ENCODE peak calls at places on chromosomes 6 and 20, in eight cellular contexts. W is left lung, M is colonic mucosa, G is breast epithelium, F is pancreas, I is suprapubic skin, B is adrenal gland, X is lower lobe of right lung. C is an unnamed sample.
A peak's percentile ranks its signal among the peaks of the same experiment; 100 is the strongest.

GRCh38 chr6:13452346-13453171 is 34.8 kb downstream of the GFOD1 start:
- DNase-seq in B (no peak), X (no peak), F (no peak), M (no peak), G (no peak), I (no peak), W (no peak), C (no peak)

GRCh38 chr6:88403486-88403885 is 237.3 kb upstream of the CNR1 start:
- DNase-seq in X (no peak), G (no peak), F (no peak), B (no peak), I (no peak), M (no peak), W (no peak), C (no peak)

GRCh38 chr6:45710304-45710821 is 305.3 kb downstream of the CLIC5 start:
- DNase-seq in W (no peak), B (no peak), M (no peak), G (no peak), F (no peak), I (no peak), X (peak; percentile 58), C (no peak)

GRCh38 chr6:135535989-135536414 is 38.5 kb upstream of the AHI1 start:
- DNase-seq in I (no peak), M (no peak), W (no peak), B (peak; percentile 20), G (no peak), X (no peak), F (no peak), C (no peak)

GRCh38 chr6:387293-387694 is 4.3 kb upstream of the IRF4 start:
- DNase-seq in I (no peak), X (no peak), G (no peak), M (no peak), F (no peak), B (no peak), W (no peak), C (no peak)

GRCh38 chr6:138105880-138106664 is 1.1 kb downstream of the PERP start:
- DNase-seq in W (no peak), I (no peak), F (no peak), B (no peak), M (peak; percentile 40), X (no peak), G (no peak), C (no peak)

GRCh38 chr6:137487947-137488735 is 6.1 kb downstream of the OLIG3 start:
- DNase-seq in X (no peak), B (no peak), W (peak; percentile 69), M (no peak), I (no peak), G (no peak), F (peak; percentile 44), C (no peak)

GRCh38 chr6:169864148-169865030 is 113.0 kb downstream of the ERMARD start:
- DNase-seq in M (peak; percentile 53), B (no peak), I (no peak), W (peak; percentile 71), X (no peak), F (peak; percentile 54), G (no peak), C (no peak)

GRCh38 chr6:149060300-149060984 is 257.1 kb upstream of the TAB2 start:
- DNase-seq in M (peak; percentile 72), F (peak; percentile 37), I (no peak), B (no peak), W (no peak), X (peak; percentile 52), G (no peak), C (no peak)

GRCh38 chr6:137297887-137298286 is 78.7 kb upstream of the IFNGR1 start:
- DNase-seq in M (no peak), B (no peak), F (no peak), I (no peak), W (no peak), G (no peak), X (no peak), C (no peak)

GRCh38 chr6:147033267-147033666 is 170.9 kb upstream of the STXBP5 start:
- DNase-seq in I (no peak), M (no peak), W (no peak), B (no peak), X (no peak), G (no peak), F (no peak), C (no peak)

GRCh38 chr6:38638941-38639497 is 710 bp downstream of the BTBD9 start:
- DNase-seq in F (peak; percentile 54), M (peak; percentile 69), B (peak; percentile 80), I (peak; percentile 81), X (no peak), W (peak; percentile 79), G (peak; percentile 31), C (peak; percentile 61)

GRCh38 chr6:35757461-35758123 is 18.8 kb upstream of the CLPSL2 start:
- DNase-seq in F (no peak), X (no peak), W (no peak), M (no peak), I (no peak), B (no peak), G (no peak), C (no peak)

GRCh38 chr20:6819599-6819998 is 52.1 kb downstream of the BMP2 start:
- DNase-seq in X (no peak), I (no peak), W (no peak), G (no peak), F (no peak), B (no peak), M (peak; percentile 29), C (no peak)

GRCh38 chr20:9460518-9460917 is 53.9 kb upstream of the LAMP5 start:
- DNase-seq in X (no peak), M (no peak), B (no peak), F (no peak), W (no peak), G (no peak), I (no peak), C (no peak)

GRCh38 chr6:56927538-56928453 is 27.1 kb upstream of the BEND6 start:
- DNase-seq in W (no peak), X (no peak), F (no peak), B (no peak), I (no peak), G (no peak), M (no peak), C (no peak)

GRCh38 chr6:51725155-51725554 is 362.3 kb downstream of the PKHD1 start:
- DNase-seq in W (peak; percentile 38), M (no peak), G (no peak), B (no peak), I (no peak), X (no peak), F (no peak), C (no peak)

GRCh38 chr6:101117397-101118185 is 236.5 kb upstream of the ASCC3 start:
- DNase-seq in G (no peak), M (peak; percentile 59), F (peak; percentile 28), I (no peak), W (peak; percentile 44), X (no peak), B (no peak), C (no peak)

DNA sequence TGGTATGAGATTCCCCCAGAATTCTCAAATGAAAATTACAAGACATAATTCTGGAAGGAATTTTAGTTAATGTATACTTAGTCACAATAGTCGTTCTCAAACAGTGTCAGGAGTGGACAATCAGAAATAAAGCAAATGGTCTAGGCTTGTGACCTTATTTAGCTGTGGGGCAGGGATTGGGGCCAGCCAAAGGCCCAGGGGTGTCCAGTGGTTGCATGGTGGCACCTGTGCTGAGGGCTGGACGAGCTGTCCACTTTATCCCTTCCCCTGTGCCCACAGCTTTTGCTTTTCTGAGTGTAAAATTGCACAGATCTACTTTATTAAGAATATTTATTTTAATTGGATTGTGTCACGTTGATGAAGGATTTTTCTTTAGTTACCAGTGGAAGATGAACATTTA is 195.0 kb downstream of the ARID1B start:
- DNase-seq in X (no peak), F (no peak), M (no peak), G (no peak), W (no peak), I (no peak), B (no peak), C (no peak)
- H3K4me1 ChIP-seq in X (peaks cover 47% of the 10 kb centered on the region), F (peaks cover 11% of the 10 kb centered on the region), M (no peaks in the 10 kb centered on the region), G (no peaks in the 10 kb centered on the region), W (peaks cover 5% of the 10 kb centered on the region), I (peaks cover 18% of the 10 kb centered on the region), B (peaks cover 18% of the 10 kb centered on the region), C (no peaks in the 10 kb centered on the region)

GRCh38 chr6:144179237-144179636 is 28.9 kb downstream of the STX11 start:
- DNase-seq in W (no peak), F (no peak), I (no peak), B (no peak), M (no peak), X (no peak), G (no peak), C (no peak)
- H3K4me1 ChIP-seq in W (peaks cover 65% of the 10 kb centered on the region), F (no peaks in the 10 kb centered on the region), I (no peaks in the 10 kb centered on the region), B (no peaks in the 10 kb centered on the region), M (no peaks in the 10 kb centered on the region), X (peaks cover 26% of the 10 kb centered on the region), G (no peaks in the 10 kb centered on the region), C (no peaks in the 10 kb centered on the region)

DNA sequence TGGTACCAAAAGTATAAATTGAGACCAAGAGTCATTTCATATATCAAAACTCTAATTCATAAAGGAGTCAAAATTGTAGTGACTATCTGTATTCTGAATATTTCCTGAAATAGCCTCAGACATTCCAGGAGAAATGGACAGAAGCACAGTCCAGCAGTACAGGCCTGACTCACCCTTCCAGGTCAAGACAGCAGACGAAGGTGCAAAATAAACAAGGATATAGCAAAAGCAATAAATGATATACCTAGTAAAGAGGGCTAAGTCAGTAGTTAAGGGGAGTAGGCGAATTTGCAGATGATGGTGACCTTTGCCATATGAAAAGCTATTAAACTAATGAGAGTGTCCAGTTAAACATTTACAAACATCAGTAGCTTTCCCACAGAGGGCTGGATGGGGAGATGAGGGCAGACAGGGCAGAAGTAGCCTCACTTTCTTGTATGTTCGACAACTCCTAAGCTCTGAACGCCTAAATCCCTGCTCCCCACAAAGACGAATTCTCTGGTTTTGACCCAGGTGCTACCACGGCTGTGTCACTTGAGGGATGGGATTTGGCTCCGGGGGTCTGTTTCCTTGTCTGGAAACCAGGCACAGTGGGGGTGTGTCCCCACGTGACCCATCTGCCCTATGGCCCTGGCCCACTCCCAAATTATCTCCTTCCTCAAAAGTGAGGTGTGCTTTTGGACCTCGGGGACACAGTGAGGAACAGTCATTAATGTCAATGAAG is 3.6 kb upstream of the SLC52A3 start:
- DNase-seq in M (no peak), X (no peak), W (no peak), I (no peak), G (no peak), B (no peak), F (no peak), C (no peak)
- H3K4me1 ChIP-seq in M (no peaks in the 10 kb centered on the region), X (no peaks in the 10 kb centered on the region), W (no peaks in the 10 kb centered on the region), I (no peaks in the 10 kb centered on the region), G (no peaks in the 10 kb centered on the region), B (no peaks in the 10 kb centered on the region), F (no peaks in the 10 kb centered on the region), C (no peaks in the 10 kb centered on the region)

GRCh38 chr6:33124947-33125346 is 49.2 kb downstream of the HLA-DPB1 start:
- DNase-seq in G (no peak), B (no peak), F (no peak), I (no peak), X (no peak), M (no peak), W (no peak), C (no peak)

GRCh38 chr6:33123732-33124524 is 48.1 kb downstream of the HLA-DPB1 start:
- DNase-seq in W (no peak), M (no peak), G (no peak), F (no peak), B (no peak), I (no peak), X (no peak), C (no peak)

GRCh38 chr6:33124525-33124901 is 48.7 kb downstream of the HLA-DPB1 start:
- DNase-seq in I (no peak), G (no peak), X (no peak), F (no peak), M (no peak), W (no peak), B (no peak), C (no peak)

GRCh38 chr6:33128318-33128717 is 52.5 kb downstream of the HLA-DPB1 start:
- DNase-seq in F (no peak), X (no peak), I (no peak), B (no peak), M (no peak), G (no peak), W (no peak), C (no peak)

GRCh38 chr6:33126101-33126714 is 50.4 kb downstream of the HLA-DPB1 start:
- DNase-seq in I (peak; percentile 65), W (peak; percentile 87), G (peak; percentile 27), F (peak; percentile 57), X (peak; percentile 88), M (peak; percentile 72), B (peak; percentile 61), C (peak; percentile 74)
- H3K4me1 ChIP-seq in I (no peaks in the 10 kb centered on the region), W (no peaks in the 10 kb centered on the region), G (no peaks in the 10 kb centered on the region), F (no peaks in the 10 kb centered on the region), X (no peaks in the 10 kb centered on the region), M (no peaks in the 10 kb centered on the region), B (no peaks in the 10 kb centered on the region), C (no peaks in the 10 kb centered on the region)

C was measured in right lobe of liver.